ENCODE peak calls at places on chromosome 7, in four cellular contexts. K is fibroblast of lung; M is heart right ventricle; T is CD8-positive, alpha-beta T cell. L is an unnamed sample.

GRCh38 chr7:83921798-83922607 is 272.6 kb downstream of the SEMA3A start:
- DNase-seq in K (peak; percentile 75), M (no peak), T (no peak), L (no peak)

GRCh38 chr7:87518735-87519134 is 43.3 kb upstream of the ABCB4 start:
- DNase-seq in K (no peak), M (no peak), T (no peak), L (no peak)

GRCh38 chr7:12648704-12649261 is 38.6 kb upstream of the ARL4A start:
- DNase-seq in K (no peak), M (no peak), T (no peak), L (no peak)

GRCh38 chr7:81515009-81515408 is 254.8 kb downstream of the HGF start:
- DNase-seq in K (peak; percentile 47), M (no peak), T (no peak), L (no peak)

GRCh38 chr7:74187915-74188675 is 13.9 kb downstream of the EIF4H start:
- DNase-seq in K (peak; percentile 30), M (no peak), T (no peak), L (no peak)

GRCh38 chr7:7662527-7662926 is 22.0 kb downstream of the UMAD1 start:
- DNase-seq in K (peak; percentile 52), M (no peak), T (no peak), L (no peak)

GRCh38 chr7:92179393-92179924 is 517 bp upstream of the LRRD1 start:
- DNase-seq in K (no peak), M (peak; percentile 8), T (no peak), L (no peak)

GRCh38 chr7:44306608-44307007 is 18.8 kb downstream of the CAMK2B start:
- DNase-seq in K (no peak), M (no peak), T (no peak), L (no peak)

GRCh38 chr7:134070673-134071072 is 56.5 kb upstream of the LRGUK start:
- DNase-seq in K (no peak), M (no peak), T (no peak), L (no peak)

GRCh38 chr7:105141068-105141467 is 127.1 kb downstream of the KMT2E start:
- DNase-seq in K (peak; percentile 68), M (no peak), T (no peak), L (peak; percentile 65)
- TF ChIP-seq CTCF in K (peak; percentile 63), M (no peak), T (no peak), L (peak; percentile 71)

DNA sequence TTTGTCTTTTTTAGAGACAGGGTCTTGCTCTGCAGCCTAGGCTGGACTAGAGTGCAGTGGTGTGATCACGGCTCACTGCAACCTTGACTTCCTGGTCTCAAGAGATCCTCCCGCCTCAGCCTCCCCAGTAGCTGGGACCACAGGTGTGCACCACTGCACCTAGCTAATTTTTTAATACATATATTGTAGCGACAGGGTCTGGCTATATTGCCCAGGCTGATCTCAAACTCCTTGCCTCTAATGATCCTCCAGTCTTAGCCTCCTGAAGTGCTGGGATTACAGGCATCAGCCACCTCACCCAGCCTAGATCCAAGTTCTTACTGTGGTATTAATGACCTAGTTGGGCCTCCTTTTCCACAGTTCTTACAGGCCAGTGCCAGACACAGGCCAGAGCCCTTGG is 11.7 kb upstream of the SERPINE1 start:
- DNase-seq in K (no peak), M (no peak), T (no peak), L (no peak)
- H3K27me3 ChIP-seq in K (no peaks in the 10 kb centered on the region), M (no peaks in the 10 kb centered on the region), T (no peaks in the 10 kb centered on the region), L (no peaks in the 10 kb centered on the region)

GRCh38 chr7:155299539-155300202 is 2.0 kb downstream of the INSIG1 start:
- DNase-seq in K (no peak), M (no peak), T (peak; percentile 47), L (no peak)
- H3K27ac ChIP-seq in K (peak overlapping the region; percentile 91), M (peak overlapping the region; percentile 92), T (peak overlapping the region; percentile 79), L (peak overlapping the region; percentile 40)

DNA sequence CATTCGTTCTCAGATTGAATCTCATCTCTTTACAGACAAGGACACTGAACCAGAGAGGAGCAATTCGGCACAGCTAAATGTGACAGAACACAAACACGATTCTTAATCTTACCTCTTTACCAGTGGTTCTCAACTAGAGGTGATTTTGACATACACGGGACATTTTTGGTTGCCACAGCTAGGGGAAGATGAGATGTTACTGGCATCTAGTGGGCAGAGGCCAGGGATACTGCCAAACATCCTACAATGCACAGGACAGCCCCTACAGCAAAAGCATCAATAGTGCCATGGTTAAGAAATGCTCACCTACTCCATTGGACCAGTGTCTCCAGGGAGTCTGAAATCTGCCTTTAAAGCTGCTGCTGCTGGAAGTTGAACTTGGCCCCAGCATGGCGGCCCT is 27.3 kb downstream of the PDE1C start:
- DNase-seq in K (no peak), M (no peak), T (no peak), L (no peak)
- TF ChIP-seq CTCF in K (no peak), M (no peak), T (no peak), L (no peak)

GRCh38 chr7:151302531-151302930 is 39.1 kb upstream of the NUB1 start:
- DNase-seq in K (no peak), M (no peak), T (no peak), L (no peak)

GRCh38 chr7:151306374-151306773 is 35.2 kb upstream of the NUB1 start:
- DNase-seq in K (no peak), M (no peak), T (no peak), L (no peak)

GRCh38 chr7:151306860-151307259 is 34.8 kb upstream of the NUB1 start:
- DNase-seq in K (no peak), M (no peak), T (no peak), L (no peak)

GRCh38 chr7:151307536-151307935 is 34.1 kb upstream of the NUB1 start:
- DNase-seq in K (no peak), M (no peak), T (no peak), L (no peak)

GRCh38 chr7:151304856-151305255 is 36.8 kb upstream of the NUB1 start:
- DNase-seq in K (no peak), M (no peak), T (no peak), L (no peak)
- H3K27me3 ChIP-seq in K (peaks cover 14% of the 10 kb centered on the region), M (peaks cover 61% of the 10 kb centered on the region), T (no peaks in the 10 kb centered on the region), L (peaks cover 16% of the 10 kb centered on the region)

GRCh38 chr7:33986951-33987948 is 81.9 kb downstream of the BMPER start:
- DNase-seq in K (peak; percentile 97), M (no peak), T (no peak), L (peak; percentile 95)
- H3K27ac ChIP-seq in K (peak overlapping the region; percentile 85), M (no peak overlapping the region), T (no peak overlapping the region), L (peak overlapping the region; percentile 90)

DNA sequence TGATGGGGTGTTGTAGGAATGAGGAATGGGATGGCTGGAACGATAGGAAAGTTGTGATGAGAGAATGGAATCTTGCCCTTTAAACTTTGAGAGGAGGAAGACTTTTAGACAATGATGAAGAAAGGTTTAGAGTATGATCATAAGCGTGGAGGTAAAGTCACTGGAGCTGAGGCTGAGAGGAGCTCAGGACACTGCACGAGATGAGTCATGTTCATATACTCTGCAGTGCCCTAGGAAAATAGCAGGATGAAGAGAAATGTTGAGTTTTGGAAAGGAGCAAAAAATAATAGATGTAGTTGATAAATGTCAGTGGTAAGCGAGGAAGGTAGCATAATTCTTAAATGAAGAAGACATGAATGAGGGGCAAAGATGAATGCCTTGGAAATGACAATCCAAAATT is 28.3 kb upstream of the CUL1 start:
- DNase-seq in K (no peak), M (no peak), T (no peak), L (no peak)
- TF ChIP-seq CTCF in K (no peak), M (no peak), T (no peak), L (no peak)

GRCh38 chr7:152723364-152723763 is 36.2 kb upstream of the ACTR3B start:
- DNase-seq in K (no peak), M (no peak), T (no peak), L (no peak)
- H3K27me3 ChIP-seq in K (no peaks in the 10 kb centered on the region), M (no peaks in the 10 kb centered on the region), T (no peaks in the 10 kb centered on the region), L (no peaks in the 10 kb centered on the region)